ENCODE peak calls at places on chromosomes 13 and 19, in six cellular contexts. One of them, this sample, is unnamed.
A peak's percentile ranks its signal among the peaks of the same experiment; 100 is the strongest.

GRCh38 chr19:36115453-36116343 is at the start of gene TBCB:
- DNase-seq in thoracic aorta: peak; percentile 42
- DNase-seq in GM12865: no peak
- DNase-seq in cardiac fibroblast: peak; percentile 39
- DNase-seq in Panc1: peak; percentile 65
- DNase-seq in colonic mucosa: peak; percentile 93
- DNase-seq in this sample: no peak

GRCh38 chr13:39370048-39370447 is 232.9 kb downstream of the LHFPL6 start:
- DNase-seq in Panc1: no peak
- DNase-seq in thoracic aorta: no peak
- DNase-seq in GM12865: no peak
- DNase-seq in cardiac fibroblast: no peak
- DNase-seq in colonic mucosa: no peak
- DNase-seq in this sample: no peak

GRCh38 chr19:31451686-31452325 is 102.6 kb upstream of the TSHZ3 start:
- DNase-seq in thoracic aorta: no peak
- DNase-seq in Panc1: no peak
- DNase-seq in GM12865: no peak
- DNase-seq in colonic mucosa: no peak
- DNase-seq in cardiac fibroblast: peak; percentile 85
- DNase-seq in this sample: no peak

GRCh38 chr19:33402421-33403220 is 29.1 kb downstream of the CEBPG start:
- DNase-seq in Panc1: no peak
- DNase-seq in thoracic aorta: no peak
- DNase-seq in colonic mucosa: no peak
- DNase-seq in GM12865: no peak
- DNase-seq in cardiac fibroblast: no peak
- DNase-seq in this sample: no peak

GRCh38 chr13:38348890-38349289 is 761 bp upstream of the UFM1 start:
- DNase-seq in Panc1: no peak
- DNase-seq in cardiac fibroblast: peak; percentile 72
- DNase-seq in thoracic aorta: no peak
- DNase-seq in colonic mucosa: peak; percentile 27
- DNase-seq in GM12865: peak; percentile 15
- DNase-seq in this sample: peak; percentile 12

GRCh38 chr13:64791373-64791772 is 2438.8 kb downstream of the PCDH9 start:
- DNase-seq in cardiac fibroblast: no peak
- DNase-seq in Panc1: no peak
- DNase-seq in thoracic aorta: no peak
- DNase-seq in colonic mucosa: no peak
- DNase-seq in GM12865: no peak
- DNase-seq in this sample: no peak

GRCh38 chr13:42071667-42072419 is 23.4 kb downstream of the DGKH start:
- DNase-seq in GM12865: no peak
- DNase-seq in thoracic aorta: no peak
- DNase-seq in cardiac fibroblast: peak; percentile 48
- DNase-seq in colonic mucosa: no peak
- DNase-seq in Panc1: no peak
- DNase-seq in this sample: no peak

GRCh38 chr19:53982056-53982455 is 9.4 kb upstream of the CACNG6 start:
- DNase-seq in colonic mucosa: no peak
- DNase-seq in cardiac fibroblast: no peak
- DNase-seq in Panc1: no peak
- DNase-seq in GM12865: no peak
- DNase-seq in thoracic aorta: no peak
- DNase-seq in this sample: no peak

GRCh38 chr19:9309974-9310446 is 372 bp upstream of the ZNF699 start:
- DNase-seq in GM12865: no peak
- DNase-seq in thoracic aorta: peak; percentile 80
- DNase-seq in Panc1: peak; percentile 89
- DNase-seq in colonic mucosa: peak; percentile 95
- DNase-seq in cardiac fibroblast: peak; percentile 96
- DNase-seq in this sample: peak; percentile 96

GRCh38 chr13:37869756-37870488 is at the start of gene TRPC4:
- DNase-seq in colonic mucosa: peak; percentile 26
- DNase-seq in cardiac fibroblast: peak; percentile 82
- DNase-seq in Panc1: no peak
- DNase-seq in GM12865: no peak
- DNase-seq in thoracic aorta: no peak
- DNase-seq in this sample: no peak

GRCh38 chr19:1390594-1391423 is 7.1 kb downstream of the NDUFS7 start:
- DNase-seq in colonic mucosa: no peak
- DNase-seq in thoracic aorta: no peak
- DNase-seq in cardiac fibroblast: no peak
- DNase-seq in GM12865: no peak
- DNase-seq in Panc1: no peak
- DNase-seq in this sample: no peak

GRCh38 chr19:36986131-36986530 is 70.0 kb downstream of the ZNF568 start:
- DNase-seq in GM12865: no peak
- DNase-seq in Panc1: no peak
- DNase-seq in cardiac fibroblast: no peak
- DNase-seq in thoracic aorta: no peak
- DNase-seq in colonic mucosa: no peak
- DNase-seq in this sample: no peak

GRCh38 chr13:102039264-102039663 is 362.6 kb downstream of the FGF14 start:
- DNase-seq in cardiac fibroblast: no peak
- DNase-seq in thoracic aorta: no peak
- DNase-seq in Panc1: no peak
- DNase-seq in colonic mucosa: no peak
- DNase-seq in GM12865: no peak
- DNase-seq in this sample: no peak

DNA sequence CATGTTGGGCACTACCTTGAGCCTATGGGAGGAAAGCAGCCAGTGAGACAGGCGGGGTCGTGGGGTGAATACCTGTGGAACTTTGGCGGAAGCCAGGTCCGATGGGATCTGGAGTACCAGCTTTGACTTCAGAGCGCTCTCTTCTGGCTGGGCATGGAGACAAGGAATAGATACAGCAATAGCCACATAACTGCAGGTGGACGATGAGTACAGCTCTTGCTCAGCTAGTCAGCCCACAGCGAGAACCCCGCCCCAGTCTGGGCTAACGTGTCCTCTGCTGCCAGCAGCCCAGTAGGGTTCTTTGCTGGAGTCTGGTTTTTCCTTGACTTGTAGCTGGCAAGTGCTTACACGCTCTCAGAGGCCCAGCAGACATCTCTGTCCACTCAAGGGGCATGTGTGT is 83.4 kb downstream of the SIPA1L3 start:
- DNase-seq in GM12865: no peak
- DNase-seq in Panc1: no peak
- DNase-seq in cardiac fibroblast: no peak
- DNase-seq in colonic mucosa: no peak
- DNase-seq in thoracic aorta: no peak
- DNase-seq in this sample: no peak
- TF ChIP-seq CTCF in GM12865: no peak
- TF ChIP-seq CTCF in Panc1: no peak
- TF ChIP-seq CTCF in cardiac fibroblast: no peak
- TF ChIP-seq CTCF in colonic mucosa: no peak
- TF ChIP-seq CTCF in thoracic aorta: no peak
- TF ChIP-seq CTCF in this sample: no peak

GRCh38 chr19:46785054-46785979 is 3.1 kb downstream of the SLC1A5 start:
- DNase-seq in colonic mucosa: no peak
- DNase-seq in thoracic aorta: no peak
- DNase-seq in GM12865: peak; percentile 52
- DNase-seq in Panc1: no peak
- DNase-seq in cardiac fibroblast: peak; percentile 26
- DNase-seq in this sample: no peak

GRCh38 chr19:46785980-46786235 is 2.5 kb downstream of the SLC1A5 start:
- DNase-seq in thoracic aorta: no peak
- DNase-seq in cardiac fibroblast: no peak
- DNase-seq in Panc1: no peak
- DNase-seq in GM12865: no peak
- DNase-seq in colonic mucosa: no peak
- DNase-seq in this sample: no peak

GRCh38 chr19:46787331-46788100 is 878 bp downstream of the SLC1A5 start:
- DNase-seq in Panc1: no peak
- DNase-seq in GM12865: peak; percentile 45
- DNase-seq in thoracic aorta: no peak
- DNase-seq in colonic mucosa: peak; percentile 75
- DNase-seq in cardiac fibroblast: peak; percentile 74
- DNase-seq in this sample: peak; percentile 41

GRCh38 chr19:46787040-46787330 is 1.4 kb downstream of the SLC1A5 start:
- DNase-seq in colonic mucosa: no peak
- DNase-seq in GM12865: no peak
- DNase-seq in cardiac fibroblast: no peak
- DNase-seq in Panc1: no peak
- DNase-seq in thoracic aorta: no peak
- DNase-seq in this sample: no peak

DNA sequence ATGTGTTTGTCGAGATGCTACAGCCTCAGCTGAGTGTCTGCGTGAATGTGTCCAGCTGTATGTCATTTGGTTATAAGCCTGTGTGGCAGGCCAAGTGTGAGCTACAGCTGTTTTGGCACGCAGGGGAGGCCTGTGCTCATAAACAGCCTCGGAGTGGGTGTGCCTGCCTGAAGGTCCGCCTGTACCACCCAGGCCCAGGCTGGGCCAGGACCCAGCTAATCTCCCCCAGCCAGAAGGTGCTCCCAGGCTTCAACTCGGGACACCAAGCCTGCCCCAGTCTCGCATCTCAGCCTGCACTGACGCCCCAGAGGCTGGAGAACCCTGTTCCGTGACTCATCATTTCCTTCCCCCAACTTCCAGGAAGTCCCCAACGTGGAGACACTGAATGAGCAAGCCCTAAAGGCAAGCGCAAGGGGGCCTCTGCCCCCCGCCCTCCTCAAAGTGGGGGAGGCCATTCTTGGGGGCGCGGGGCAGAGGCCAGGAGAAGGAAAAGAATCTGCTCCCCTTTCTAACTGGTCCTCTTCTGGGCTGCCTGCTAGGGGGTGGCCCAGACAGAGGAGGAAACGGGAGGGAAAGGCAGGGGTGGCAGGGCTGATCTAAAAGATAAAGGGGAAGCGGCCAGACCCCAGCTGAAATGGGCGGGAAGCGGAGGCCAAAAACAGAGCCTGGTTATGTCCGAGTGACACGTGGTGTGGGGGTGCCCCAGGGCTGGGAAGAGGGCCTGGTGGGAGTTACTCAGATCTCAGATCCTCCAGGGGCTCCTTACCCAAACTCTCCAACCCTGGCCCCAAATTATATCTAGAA is 2.0 kb downstream of the SLC1A5 start:
- DNase-seq in Panc1: no peak
- DNase-seq in GM12865: peak; percentile 83
- DNase-seq in thoracic aorta: no peak
- DNase-seq in colonic mucosa: peak; percentile 84
- DNase-seq in cardiac fibroblast: peak; percentile 88
- DNase-seq in this sample: peak; percentile 65
- H3K4me3 ChIP-seq in Panc1: peak overlapping the region; percentile 87
- H3K4me3 ChIP-seq in GM12865: peak overlapping the region; percentile 75
- H3K4me3 ChIP-seq in thoracic aorta: peak overlapping the region; percentile 92
- H3K4me3 ChIP-seq in colonic mucosa: peak overlapping the region; percentile 84
- H3K4me3 ChIP-seq in cardiac fibroblast: peak overlapping the region; percentile 70
- H3K4me3 ChIP-seq in this sample: no peak overlapping the region

GRCh38 chr13:43905435-43906031 is 25.8 kb downstream of the LACC1 start:
- DNase-seq in cardiac fibroblast: peak; percentile 82
- DNase-seq in Panc1: peak; percentile 25
- DNase-seq in GM12865: peak; percentile 69
- DNase-seq in thoracic aorta: no peak
- DNase-seq in colonic mucosa: peak; percentile 44
- DNase-seq in this sample: no peak

GRCh38 chr13:43911283-43911682 is 31.6 kb downstream of the LACC1 start:
- DNase-seq in thoracic aorta: no peak
- DNase-seq in cardiac fibroblast: no peak
- DNase-seq in GM12865: no peak
- DNase-seq in colonic mucosa: no peak
- DNase-seq in Panc1: no peak
- DNase-seq in this sample: peak; percentile 19

GRCh38 chr13:43911871-43912270 is 32.2 kb downstream of the LACC1 start:
- DNase-seq in thoracic aorta: no peak
- DNase-seq in cardiac fibroblast: no peak
- DNase-seq in colonic mucosa: no peak
- DNase-seq in GM12865: no peak
- DNase-seq in Panc1: no peak
- DNase-seq in this sample: no peak

DNA sequence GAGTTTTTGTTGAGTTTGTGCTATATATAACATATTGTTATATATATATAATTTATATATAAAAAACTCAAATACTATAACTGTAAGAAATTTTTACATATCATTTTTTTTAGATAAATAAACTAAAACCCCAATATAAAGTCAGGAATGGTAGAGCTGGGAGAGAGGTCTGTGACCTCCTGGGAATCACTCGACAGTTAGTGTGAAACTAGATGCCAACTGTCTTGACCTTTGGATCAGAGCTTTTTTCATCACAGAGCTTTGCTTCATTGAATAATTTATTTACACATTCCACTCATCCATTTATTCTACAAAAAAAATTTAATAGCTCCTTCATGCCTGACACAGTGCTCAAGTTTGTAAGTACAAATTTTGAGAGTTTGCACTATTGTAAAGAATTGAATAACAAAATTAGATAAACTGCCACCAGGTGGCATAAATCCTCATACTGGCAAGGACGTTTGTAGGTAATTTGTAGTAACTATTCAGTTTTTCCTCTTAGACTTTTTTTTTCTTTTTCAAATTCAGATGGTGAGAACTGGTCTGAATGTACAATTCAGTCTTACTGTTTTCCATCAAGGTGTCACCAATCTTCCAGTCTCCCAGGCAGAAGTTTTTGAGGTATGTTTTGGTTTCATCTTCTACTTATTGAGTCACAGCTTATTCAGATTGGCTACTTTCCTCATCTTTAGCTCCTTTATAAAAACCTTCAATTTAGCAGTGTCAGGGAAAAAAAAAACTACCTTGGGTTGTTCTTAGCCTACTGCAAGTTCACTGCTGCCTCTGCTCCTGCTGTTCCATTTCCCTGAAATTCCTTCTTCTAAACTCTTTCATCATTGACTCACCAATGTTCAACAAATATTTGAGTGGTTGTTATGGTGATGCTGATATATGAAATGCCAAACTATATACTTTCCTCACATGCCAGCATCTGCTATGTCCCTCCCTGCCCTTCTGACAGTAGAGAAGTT is 28.7 kb downstream of the LACC1 start:
- DNase-seq in thoracic aorta: no peak
- DNase-seq in Panc1: peak; percentile 5
- DNase-seq in GM12865: peak; percentile 34
- DNase-seq in cardiac fibroblast: peak; percentile 78
- DNase-seq in colonic mucosa: no peak
- DNase-seq in this sample: no peak
- TF ChIP-seq CTCF in thoracic aorta: peak; percentile 61
- TF ChIP-seq CTCF in Panc1: peak; percentile 33
- TF ChIP-seq CTCF in GM12865: peak; percentile 26
- TF ChIP-seq CTCF in cardiac fibroblast: no peak
- TF ChIP-seq CTCF in colonic mucosa: peak; percentile 30
- TF ChIP-seq CTCF in this sample: peak; percentile 57

GRCh38 chr13:21344662-21345176 is 114.4 kb downstream of the ZDHHC20 start:
- DNase-seq in colonic mucosa: no peak
- DNase-seq in Panc1: no peak
- DNase-seq in thoracic aorta: no peak
- DNase-seq in GM12865: peak; percentile 70
- DNase-seq in cardiac fibroblast: no peak
- DNase-seq in this sample: no peak

GRCh38 chr13:21347753-21348318 is 111.3 kb downstream of the ZDHHC20 start:
- DNase-seq in thoracic aorta: no peak
- DNase-seq in cardiac fibroblast: no peak
- DNase-seq in GM12865: no peak
- DNase-seq in Panc1: no peak
- DNase-seq in colonic mucosa: no peak
- DNase-seq in this sample: no peak

GRCh38 chr13:21342699-21343442 is 116.2 kb downstream of the ZDHHC20 start:
- DNase-seq in cardiac fibroblast: no peak
- DNase-seq in colonic mucosa: no peak
- DNase-seq in Panc1: no peak
- DNase-seq in GM12865: no peak
- DNase-seq in thoracic aorta: no peak
- DNase-seq in this sample: no peak

GRCh38 chr13:21341637-21342422 is 117.3 kb downstream of the ZDHHC20 start:
- DNase-seq in thoracic aorta: no peak
- DNase-seq in Panc1: no peak
- DNase-seq in cardiac fibroblast: no peak
- DNase-seq in colonic mucosa: no peak
- DNase-seq in GM12865: no peak
- DNase-seq in this sample: no peak

GRCh38 chr13:21343659-21344058 is 115.4 kb downstream of the ZDHHC20 start:
- DNase-seq in Panc1: no peak
- DNase-seq in thoracic aorta: no peak
- DNase-seq in GM12865: no peak
- DNase-seq in cardiac fibroblast: no peak
- DNase-seq in colonic mucosa: no peak
- DNase-seq in this sample: no peak
- H3K4me3 ChIP-seq in Panc1: no peak overlapping the region
- H3K4me3 ChIP-seq in thoracic aorta: no peak overlapping the region
- H3K4me3 ChIP-seq in GM12865: peak overlapping the region; percentile 63
- H3K4me3 ChIP-seq in cardiac fibroblast: no peak overlapping the region
- H3K4me3 ChIP-seq in colonic mucosa: no peak overlapping the region
- H3K4me3 ChIP-seq in this sample: no peak overlapping the region